ENCODE peak calls at places on chromosomes 2 and 18, in four cellular contexts. R is breast epithelium, B is thyroid gland, D is stomach. Q is an unnamed sample.

GRCh38 chr2:88671786-88672427 is 19.6 kb upstream of the RPIA start:
- DNase-seq in R (no peak), B (no peak), D (no peak), Q (peak; percentile 8)

GRCh38 chr2:186129767-186130581 is 356.1 kb upstream of the ZC3H15 start:
- DNase-seq in R (no peak), B (no peak), D (no peak), Q (no peak)

GRCh38 chr18:62179213-62179612 is 7.6 kb downstream of the PIGN start:
- DNase-seq in R (no peak), B (no peak), D (no peak), Q (no peak)

GRCh38 chr2:47300609-47301276 is 102.2 kb upstream of the MSH2 start:
- DNase-seq in R (no peak), B (no peak), D (no peak), Q (no peak)

GRCh38 chr2:178865537-178865936 is 58.3 kb upstream of the TTN start:
- DNase-seq in R (no peak), B (no peak), D (no peak), Q (no peak)

GRCh38 chr2:230787101-230787500 is 74.5 kb downstream of the CAB39 start:
- DNase-seq in R (no peak), B (no peak), D (no peak), Q (no peak)

GRCh38 chr2:160453111-160453820 is 40.3 kb downstream of the RBMS1 start:
- DNase-seq in R (no peak), B (no peak), D (no peak), Q (no peak)

GRCh38 chr2:240449764-240450531 is 14.5 kb downstream of the GPC1 start:
- DNase-seq in R (no peak), B (no peak), D (no peak), Q (no peak)

GRCh38 chr18:70461323-70462077 is 172.7 kb downstream of the SOCS6 start:
- DNase-seq in R (no peak), B (no peak), D (no peak), Q (no peak)

GRCh38 chr2:69781321-69782248 is 39.7 kb downstream of the ANXA4 start:
- DNase-seq in R (no peak), B (peak; percentile 62), D (peak; percentile 80), Q (peak; percentile 64)

DNA sequence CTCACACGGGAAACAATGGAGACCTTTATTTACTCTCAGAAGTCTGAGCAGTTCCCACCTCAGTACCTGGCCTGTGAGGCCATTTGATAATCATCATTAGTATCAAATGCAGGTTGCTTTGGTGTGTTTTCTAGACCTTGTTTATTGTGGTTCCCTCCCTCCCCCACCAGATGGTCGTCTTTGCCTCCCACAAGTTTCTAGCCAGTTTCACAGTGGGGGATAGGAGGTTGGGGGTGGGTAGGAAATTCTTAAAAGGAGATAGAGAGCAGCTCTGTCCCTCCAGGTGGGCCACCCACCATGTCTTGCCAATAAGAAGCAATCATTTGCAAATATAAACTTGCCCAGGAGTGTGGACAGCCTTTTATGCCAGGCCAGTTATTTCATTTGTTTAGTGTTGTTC is 31.3 kb downstream of the SETBP1 start:
- DNase-seq in R (no peak), B (no peak), D (no peak), Q (no peak)
- H3K27me3 ChIP-seq in R (no peaks in the 10 kb centered on the region), B (no peaks in the 10 kb centered on the region), D (no peaks in the 10 kb centered on the region), Q (no peaks in the 10 kb centered on the region)

DNA sequence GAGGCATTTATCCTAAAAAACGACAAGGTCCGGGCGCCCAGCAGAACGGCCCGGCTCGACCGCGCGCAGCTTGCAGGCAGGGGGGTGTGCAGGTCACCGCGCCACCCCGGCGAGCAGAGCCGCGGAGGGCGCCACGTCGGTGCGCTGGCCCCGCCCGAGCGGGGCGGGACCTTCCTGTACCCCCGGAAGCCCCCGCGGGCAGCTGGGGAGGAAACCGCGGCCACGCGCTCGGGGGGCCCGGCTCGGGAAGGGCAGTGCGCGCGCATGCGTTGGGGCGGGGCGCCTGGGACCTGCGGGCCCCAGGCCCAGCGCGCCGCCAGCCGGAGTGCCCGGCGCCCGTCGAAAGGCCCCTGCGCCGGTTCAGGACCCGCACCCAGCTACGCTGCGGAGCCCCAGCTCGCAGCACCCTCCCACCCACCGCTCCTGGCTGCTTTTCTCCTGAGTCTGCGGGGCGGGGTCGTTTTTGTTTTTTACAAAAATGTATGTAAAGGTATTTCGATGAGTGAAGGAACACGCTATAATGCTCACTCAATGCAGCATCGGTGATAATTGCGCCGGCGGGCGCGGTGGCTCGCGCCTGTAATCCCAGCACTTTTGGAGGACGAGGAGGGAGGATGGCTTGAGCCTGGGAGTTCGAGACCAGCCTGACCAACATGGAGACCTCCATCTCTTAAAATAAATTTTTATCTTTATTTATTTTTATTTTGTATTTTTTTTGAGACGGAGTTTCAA is 47.7 kb upstream of the POMC start:
- DNase-seq in R (no peak), B (peak; percentile 71), D (peak; percentile 74), Q (peak; percentile 55)
- TF ChIP-seq POLR2A in R (no peak), B (no peak), D (no peak), Q (no peak)

GRCh38 chr2:241808701-241809382 is at the start of gene NEU4:
- DNase-seq in R (no peak), B (peak; percentile 44), D (no peak), Q (no peak)
- H3K4me3 ChIP-seq in R (no peak within 1 kb of the TSS), B (no peak within 1 kb of the TSS), D (no peak within 1 kb of the TSS), Q (no peak within 1 kb of the TSS)

DNA sequence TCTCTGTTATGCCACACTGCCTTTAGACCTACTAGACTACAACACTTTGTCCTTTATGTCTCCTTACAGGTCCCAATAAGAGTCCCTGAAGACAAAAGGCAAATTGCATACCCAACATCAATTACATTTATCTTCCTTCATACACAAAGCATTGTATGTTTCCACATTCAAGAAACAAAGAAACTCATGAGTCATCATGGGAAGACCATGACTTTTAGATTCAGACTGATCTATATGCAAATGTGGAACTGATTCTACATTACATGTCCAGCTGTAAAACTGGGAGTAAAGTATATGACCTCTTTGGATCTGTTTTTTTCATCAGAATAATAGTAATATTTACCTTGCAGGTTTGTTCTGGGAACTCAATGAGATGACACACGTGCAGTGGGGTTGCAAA is 25.2 kb upstream of the HNMT start:
- DNase-seq in R (no peak), B (no peak), D (no peak), Q (no peak)
- H3K27me3 ChIP-seq in R (no peaks in the 10 kb centered on the region), B (no peaks in the 10 kb centered on the region), D (no peaks in the 10 kb centered on the region), Q (no peaks in the 10 kb centered on the region)

DNA sequence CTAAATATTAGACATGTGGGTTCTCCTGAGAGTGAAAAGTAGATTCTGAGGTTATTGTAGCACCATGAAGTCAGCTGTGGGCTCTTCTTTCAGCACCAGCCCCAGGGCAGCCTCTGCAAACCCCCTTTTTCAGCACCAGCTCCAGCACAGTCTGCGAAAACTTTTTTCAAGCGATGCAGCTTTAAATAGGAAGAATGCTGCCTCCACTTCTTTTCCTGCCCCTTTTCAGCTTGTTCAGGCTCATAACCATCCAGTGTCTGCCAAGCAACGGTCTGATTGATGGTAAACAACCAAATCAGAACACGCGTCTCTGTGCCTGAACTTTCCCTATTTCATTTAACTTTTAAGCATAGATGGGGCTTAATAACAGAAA is at the start of gene COL5A2:
- DNase-seq in R (no peak), B (peak; percentile 4), D (no peak), Q (no peak)
- TF ChIP-seq POLR2A in R (no peak), B (no peak), D (no peak), Q (no peak)

DNA sequence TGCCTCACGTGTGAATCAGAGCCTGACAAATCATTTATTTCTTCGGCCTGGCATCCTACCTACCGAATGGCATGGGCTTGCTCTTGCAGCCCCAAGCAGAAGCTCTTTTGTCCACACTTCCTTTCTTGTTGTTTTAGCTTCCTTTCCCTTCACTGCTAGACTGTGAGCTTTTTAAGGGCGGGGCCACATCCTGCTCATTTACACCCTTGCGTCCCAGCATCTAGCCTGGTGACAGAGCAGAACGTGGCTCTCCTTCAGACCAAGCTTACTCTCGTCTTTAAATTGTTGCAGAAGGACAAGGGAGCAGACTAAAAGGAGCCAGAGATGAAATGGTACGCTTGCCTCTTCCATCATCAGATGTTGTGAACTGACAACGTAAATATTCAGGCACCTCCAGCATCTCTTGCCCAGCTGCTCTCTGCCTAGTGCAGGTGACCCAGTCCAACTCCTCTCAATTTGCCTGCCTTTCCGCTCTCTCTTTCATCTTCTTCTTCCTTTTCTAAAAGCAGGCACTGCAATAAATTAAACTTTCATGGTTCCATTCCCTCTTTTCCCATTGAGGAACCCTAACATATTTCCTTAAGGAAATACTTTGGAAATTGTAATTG is 228.3 kb upstream of the TRIB2 start:
- DNase-seq in R (no peak), B (no peak), D (no peak), Q (no peak)
- H3K4me3 ChIP-seq in R (no peak overlapping the region), B (no peak overlapping the region), D (no peak overlapping the region), Q (no peak overlapping the region)

GRCh38 chr2:190408538-190409271 is 550 bp downstream of the MFSD6 start:
- DNase-seq in R (peak; percentile 56), B (peak; percentile 70), D (peak; percentile 70), Q (peak; percentile 65)
- H3K27me3 ChIP-seq in R (no peaks in the 10 kb centered on the region), B (no peaks in the 10 kb centered on the region), D (no peaks in the 10 kb centered on the region), Q (no peaks in the 10 kb centered on the region)

DNA sequence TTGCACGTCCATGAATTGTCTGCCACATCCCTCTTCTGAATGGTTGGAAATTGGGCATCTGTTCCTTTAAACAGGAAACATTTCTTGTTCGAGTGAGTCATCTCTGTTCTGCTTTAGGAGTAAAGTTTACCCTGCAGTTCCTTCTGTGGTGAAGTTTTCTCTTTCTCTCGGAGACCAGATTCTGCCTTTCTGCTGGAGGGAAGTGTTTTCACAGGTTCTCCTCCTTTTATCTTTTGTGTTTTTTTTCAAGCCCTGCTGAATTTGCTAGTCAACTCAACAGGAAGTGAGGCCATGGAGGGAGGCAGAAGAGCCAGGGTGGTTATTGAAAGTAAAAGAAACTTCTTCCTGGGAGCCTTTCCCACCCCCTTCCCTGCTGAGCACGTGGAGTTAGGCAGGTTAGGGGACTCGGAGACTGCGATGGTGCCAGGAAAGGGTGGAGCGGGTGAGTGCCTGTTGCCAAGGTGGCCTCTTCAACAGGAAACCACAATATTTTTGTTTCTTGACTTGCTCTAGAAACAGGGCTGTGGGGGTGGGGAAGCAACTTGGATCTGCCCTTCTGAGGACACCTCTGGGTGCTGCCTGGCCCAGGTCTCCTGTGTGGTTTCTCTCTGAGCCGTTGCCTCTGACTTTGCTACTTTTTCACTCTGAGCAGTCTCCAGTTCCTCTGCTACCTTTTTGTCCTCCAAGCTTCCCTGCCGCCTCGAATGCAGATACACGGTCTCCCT is 2.2 kb upstream of the CASP8 start:
- DNase-seq in R (peak; percentile 78), B (peak; percentile 92), D (peak; percentile 74), Q (peak; percentile 78)
- TF ChIP-seq POLR2A in R (no peak), B (no peak), D (no peak), Q (peak; percentile 38)

GRCh38 chr2:24493713-24494112 is 2.7 kb downstream of the NCOA1 start:
- DNase-seq in R (no peak), B (no peak), D (no peak), Q (no peak)
- H3K4me3 ChIP-seq in R (peak overlapping the region; percentile 91), B (no peak overlapping the region), D (no peak overlapping the region), Q (no peak overlapping the region)